ENCODE peak calls at places on chromosomes 1 and 21, in seven cellular contexts. L is thoracic aorta, N is DND-41, B is SJSA1, J is HepG2, E is spleen, X is prostate gland. W is an unnamed sample.

GRCh38 chr1:220880726-220881506 is 1.7 kb downstream of the HLX start:
- DNase-seq in E (peak; percentile 93), J (no peak), L (no peak), B (no peak), N (no peak), X (no peak), W (peak; percentile 87)

GRCh38 chr1:201966171-201966570 is 10.9 kb downstream of the TIMM17A start:
- DNase-seq in X (no peak), N (no peak), L (no peak), E (no peak), B (no peak), J (no peak), W (no peak)

GRCh38 chr1:27057801-27058647 is 45.4 kb upstream of the TENT5B start:
- DNase-seq in N (no peak), E (no peak), L (no peak), B (no peak), X (no peak), J (no peak), W (no peak)

GRCh38 chr1:51643362-51643761 is 26.5 kb downstream of the OSBPL9 start:
- DNase-seq in B (no peak), E (no peak), N (no peak), L (no peak), X (no peak), J (no peak), W (no peak)

GRCh38 chr1:232599178-232600041 is 30.5 kb downstream of the SIPA1L2 start:
- DNase-seq in N (peak; percentile 78), B (no peak), X (no peak), E (no peak), J (no peak), L (no peak), W (no peak)

GRCh38 chr21:26003428-26003827 is 167.1 kb downstream of the APP start:
- DNase-seq in N (no peak), B (no peak), E (no peak), J (no peak), L (no peak), X (no peak), W (no peak)

GRCh38 chr21:26124421-26124833 is 46.1 kb downstream of the APP start:
- DNase-seq in N (no peak), L (no peak), B (no peak), J (no peak), E (no peak), X (no peak), W (no peak)

GRCh38 chr1:98468111-98468717 is 193.3 kb upstream of the SNX7 start:
- DNase-seq in B (no peak), N (peak; percentile 37), J (peak; percentile 10), X (no peak), E (no peak), L (no peak), W (no peak)

GRCh38 chr21:18334066-18334465 is 69.5 kb downstream of the TMPRSS15 start:
- DNase-seq in E (no peak), X (no peak), L (no peak), J (no peak), B (no peak), N (no peak), W (no peak)

GRCh38 chr1:246566808-246567154 is 525 bp downstream of the CNST start:
- DNase-seq in X (no peak), E (no peak), L (peak; percentile 6), J (no peak), B (no peak), N (no peak), W (no peak)

GRCh38 chr1:48670234-48671020 is 106.3 kb downstream of the BEND5 start:
- DNase-seq in N (no peak), B (no peak), E (no peak), L (no peak), J (no peak), X (no peak), W (no peak)

GRCh38 chr1:154551474-154551873 is 7.0 kb downstream of the UBE2Q1 start:
- DNase-seq in X (no peak), B (no peak), N (no peak), E (no peak), J (no peak), L (no peak), W (no peak)
- H3K36me3 ChIP-seq in X (peaks cover 24% of the 10 kb centered on the region), B (peaks cover 77% of the 10 kb centered on the region), N (peaks cover 80% of the 10 kb centered on the region), E (peaks cover 79% of the 10 kb centered on the region), J (peaks cover 72% of the 10 kb centered on the region), L (peaks cover 69% of the 10 kb centered on the region), W (peaks cover 71% of the 10 kb centered on the region)

GRCh38 chr1:59079434-59080135 is 217.3 kb upstream of the FGGY start:
- DNase-seq in B (no peak), E (no peak), L (no peak), J (no peak), N (no peak), X (no peak), W (no peak)
- H3K27ac ChIP-seq in B (no peak overlapping the region), E (no peak overlapping the region), L (no peak overlapping the region), J (no peak overlapping the region), N (no peak overlapping the region), X (no peak overlapping the region), W (peak overlapping the region; percentile 21)

DNA sequence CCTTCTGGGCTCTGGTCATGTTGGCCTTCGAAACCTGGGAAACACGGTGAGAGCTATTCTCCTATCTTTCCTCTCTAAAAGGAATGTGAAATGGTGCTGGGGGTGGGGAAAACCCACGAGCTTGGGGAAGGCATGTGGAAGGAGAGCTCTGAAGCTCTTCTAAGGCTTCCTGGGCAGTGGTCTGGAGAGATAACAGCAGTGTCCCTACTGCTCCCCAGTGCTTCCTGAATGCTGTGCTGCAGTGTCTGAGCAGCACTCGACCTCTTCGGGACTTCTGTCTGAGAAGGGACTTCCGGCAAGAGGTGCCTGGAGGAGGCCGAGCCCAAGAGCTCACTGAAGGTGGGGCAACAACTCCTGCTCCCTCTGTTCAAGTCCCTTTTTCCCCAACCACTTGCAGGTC is 2.8 kb downstream of the USP21 start:
- DNase-seq in J (no peak), X (no peak), L (no peak), B (no peak), E (no peak), N (no peak), W (peak; percentile 77)
- H3K36me3 ChIP-seq in J (peaks cover 43% of the 10 kb centered on the region), X (no peaks in the 10 kb centered on the region), L (peaks cover 7% of the 10 kb centered on the region), B (peaks cover 62% of the 10 kb centered on the region), E (peaks cover 11% of the 10 kb centered on the region), N (peaks cover 65% of the 10 kb centered on the region), W (peaks cover 45% of the 10 kb centered on the region)

GRCh38 chr1:206510371-206510770 is 3.0 kb downstream of the RASSF5 start:
- DNase-seq in X (no peak), J (no peak), B (no peak), L (no peak), N (no peak), E (no peak), W (no peak)

GRCh38 chr1:206514821-206515387 is 7.6 kb downstream of the RASSF5 start:
- DNase-seq in B (no peak), X (no peak), J (no peak), E (no peak), N (no peak), L (no peak), W (no peak)

GRCh38 chr1:206511362-206512064 is 4.2 kb downstream of the RASSF5 start:
- DNase-seq in B (no peak), J (no peak), X (no peak), N (peak; percentile 25), L (no peak), E (peak; percentile 31), W (no peak)

GRCh38 chr1:206513312-206514111 is 6.2 kb downstream of the RASSF5 start:
- DNase-seq in L (peak; percentile 72), X (peak; percentile 64), B (no peak), J (no peak), N (no peak), E (peak; percentile 57), W (peak; percentile 99)

GRCh38 chr1:206512521-206513180 is 5.3 kb downstream of the RASSF5 start:
- DNase-seq in E (peak; percentile 53), L (no peak), N (no peak), B (no peak), X (no peak), J (no peak), W (no peak)
- H3K27ac ChIP-seq in E (peak overlapping the region; percentile 45), L (peak overlapping the region; percentile 14), N (no peak overlapping the region), B (no peak overlapping the region), X (peak overlapping the region; percentile 43), J (no peak overlapping the region), W (no peak overlapping the region)

GRCh38 chr1:35915693-35916092 is 15.2 kb upstream of the AGO3 start:
- DNase-seq in L (no peak), E (no peak), J (no peak), B (no peak), X (no peak), N (no peak), W (no peak)

GRCh38 chr1:35914706-35915105 is 16.2 kb upstream of the AGO3 start:
- DNase-seq in X (no peak), J (no peak), N (no peak), B (no peak), E (no peak), L (no peak), W (no peak)
- H3K36me3 ChIP-seq in X (peaks cover 21% of the 10 kb centered on the region), J (peaks cover 76% of the 10 kb centered on the region), N (peaks cover 76% of the 10 kb centered on the region), B (peaks cover 66% of the 10 kb centered on the region), E (peaks cover 76% of the 10 kb centered on the region), L (peaks cover 64% of the 10 kb centered on the region), W (peaks cover 57% of the 10 kb centered on the region)

GRCh38 chr21:46079357-46080170 is 18.3 kb upstream of the COL6A2 start:
- DNase-seq in B (peak; percentile 85), N (peak; percentile 2), J (no peak), L (no peak), X (no peak), E (peak; percentile 56), W (peak; percentile 98)
- H3K27ac ChIP-seq in B (peak overlapping the region; percentile 14), N (no peak overlapping the region), J (no peak overlapping the region), L (no peak overlapping the region), X (no peak overlapping the region), E (no peak overlapping the region), W (peak overlapping the region; percentile 68)

GRCh38 chr21:45985471-45986315 is 4.1 kb downstream of the COL6A1 start:
- DNase-seq in X (no peak), J (no peak), E (peak; percentile 75), L (peak; percentile 1), N (no peak), B (no peak), W (peak; percentile 92)

GRCh38 chr21:45987121-45987711 is 5.6 kb downstream of the COL6A1 start:
- DNase-seq in E (peak; percentile 73), X (no peak), J (no peak), L (no peak), B (no peak), N (no peak), W (peak; percentile 88)

GRCh38 chr21:45984584-45985095 is 3.1 kb downstream of the COL6A1 start:
- DNase-seq in X (no peak), J (no peak), B (no peak), E (no peak), L (no peak), N (no peak), W (no peak)

GRCh38 chr21:45988366-45989347 is 7.1 kb downstream of the COL6A1 start:
- DNase-seq in J (no peak), L (peak; percentile 0), B (no peak), X (no peak), N (no peak), E (peak; percentile 56), W (peak; percentile 91)

GRCh38 chr21:45986316-45987051 is 4.9 kb downstream of the COL6A1 start:
- DNase-seq in J (no peak), B (no peak), E (peak; percentile 65), N (no peak), L (no peak), X (no peak), W (peak; percentile 88)
- H3K36me3 ChIP-seq in J (no peaks in the 10 kb centered on the region), B (peaks cover 63% of the 10 kb centered on the region), E (peaks cover 17% of the 10 kb centered on the region), N (no peaks in the 10 kb centered on the region), L (peaks cover 56% of the 10 kb centered on the region), X (peaks cover 4% of the 10 kb centered on the region), W (peaks cover 76% of the 10 kb centered on the region)